ENCODE peak calls at places on chromosomes 1 and 21, in six cellular contexts. K, R, J, T, Q and S are unnamed samples.

GRCh38 chr1:224287714-224288113 is 42.3 kb downstream of the NVL start:
- DNase-seq in K (no peak), R (no peak), J (no peak), T (no peak), Q (peak; percentile 28), S (peak; percentile 31)

GRCh38 chr1:119647228-119647733 is 785 bp downstream of the ZNF697 start:
- DNase-seq in J (no peak), K (no peak), T (no peak), R (peak; percentile 7), Q (no peak), S (no peak)

GRCh38 chr1:43747736-43748135 is 40.4 kb downstream of the ST3GAL3 start:
- DNase-seq in K (no peak), T (no peak), Q (no peak), J (no peak), R (no peak), S (no peak)

GRCh38 chr1:224802596-224802995 is 126.9 kb upstream of the DNAH14 start:
- DNase-seq in T (no peak), Q (no peak), J (no peak), R (no peak), K (no peak), S (no peak)

GRCh38 chr1:75733661-75734060 is 9.2 kb downstream of the ACADM start:
- DNase-seq in T (no peak), R (no peak), J (no peak), Q (no peak), K (no peak), S (no peak)

GRCh38 chr1:153072806-153073726 is 1.7 kb upstream of the SPRR2B start:
- DNase-seq in R (no peak), T (no peak), K (no peak), Q (no peak), J (no peak), S (no peak)

GRCh38 chr1:158371188-158371953 is 17.7 kb downstream of the CD1E start:
- DNase-seq in T (no peak), K (no peak), R (no peak), J (no peak), Q (no peak), S (no peak)

GRCh38 chr1:17419626-17420328 is 19.7 kb downstream of the RCC2 start:
- DNase-seq in J (no peak), K (peak; percentile 26), Q (peak; percentile 27), T (peak; percentile 72), R (peak; percentile 84), S (peak; percentile 55)

GRCh38 chr21:42310411-42311001 is 4.7 kb downstream of the TFF3 start:
- DNase-seq in T (no peak), Q (no peak), K (no peak), J (no peak), R (no peak), S (no peak)

GRCh38 chr1:247528812-247529474 is 7.3 kb downstream of the OR2C3 start:
- DNase-seq in R (no peak), J (no peak), Q (no peak), T (no peak), K (no peak), S (no peak)

GRCh38 chr21:45944601-45945000 is 37.0 kb upstream of the COL6A1 start:
- DNase-seq in R (no peak), J (no peak), T (no peak), Q (no peak), K (no peak), S (no peak)

GRCh38 chr1:157968951-157969350 is 24.5 kb upstream of the KIRREL1 start:
- DNase-seq in R (no peak), J (no peak), Q (no peak), T (no peak), K (no peak), S (no peak)

GRCh38 chr1:32743380-32744062 is 41.0 kb upstream of the SYNC start:
- DNase-seq in K (no peak), T (peak; percentile 57), R (no peak), Q (no peak), J (no peak), S (no peak)

GRCh38 chr1:2277741-2278488 is 49.8 kb downstream of the SKI start:
- DNase-seq in R (no peak), Q (no peak), T (no peak), K (no peak), J (no peak), S (no peak)

GRCh38 chr21:42013338-42013737 is 3.2 kb upstream of the ZBTB21 start:
- DNase-seq in T (no peak), Q (no peak), R (no peak), K (peak; percentile 12), J (no peak), S (no peak)

GRCh38 chr1:3520419-3521378 is 66.2 kb downstream of the ARHGEF16 start:
- DNase-seq in T (no peak), K (no peak), R (no peak), Q (no peak), J (no peak), S (no peak)

GRCh38 chr1:50994997-50995396 is 25.0 kb downstream of the CDKN2C start:
- DNase-seq in T (no peak), R (no peak), J (no peak), K (no peak), Q (no peak), S (no peak)

GRCh38 chr1:31221072-31221471 is 18.6 kb downstream of the NKAIN1 start:
- DNase-seq in Q (no peak), J (no peak), K (no peak), R (no peak), T (no peak), S (no peak)

GRCh38 chr1:90850925-90851710 is 134.0 kb upstream of the BARHL2 start:
- DNase-seq in Q (peak; percentile 70), J (peak; percentile 67), K (peak; percentile 81), R (peak; percentile 88), T (peak; percentile 22), S (peak; percentile 86)

GRCh38 chr1:104132386-104132973 is 382.8 kb downstream of the AMY1C start:
- DNase-seq in Q (no peak), J (no peak), T (peak; percentile 26), R (peak; percentile 77), K (no peak), S (no peak)

GRCh38 chr21:32771134-32771523 is 426 bp downstream of the PAXBP1 start:
- DNase-seq in J (peak; percentile 34), K (peak; percentile 39), R (peak; percentile 80), Q (no peak), T (no peak), S (peak; percentile 35)

GRCh38 chr21:29985866-29986265 is 46.1 kb upstream of the GRIK1 start:
- DNase-seq in Q (no peak), T (no peak), K (no peak), J (no peak), R (no peak), S (no peak)

GRCh38 chr1:39453603-39454002 is 37.8 kb upstream of the BMP8A start:
- DNase-seq in Q (no peak), T (no peak), R (no peak), K (no peak), J (no peak), S (no peak)

GRCh38 chr1:212529211-212529731 is 79.3 kb upstream of the ATF3 start:
- DNase-seq in Q (no peak), R (no peak), T (peak; percentile 56), J (no peak), K (no peak), S (no peak)

GRCh38 chr1:183892351-183892793 is 87.5 kb downstream of the RGL1 start:
- DNase-seq in J (no peak), R (no peak), Q (no peak), K (no peak), T (no peak), S (no peak)

GRCh38 chr1:10432910-10433785 is 2.9 kb downstream of the CENPS start:
- DNase-seq in J (no peak), R (no peak), T (no peak), Q (no peak), K (no peak), S (no peak)

GRCh38 chr1:222140206-222140605 is 398.3 kb upstream of the DUSP10 start:
- DNase-seq in R (no peak), K (no peak), Q (no peak), J (no peak), T (no peak), S (no peak)

GRCh38 chr1:215728206-215728605 is 161.1 kb downstream of the KCTD3 start:
- DNase-seq in K (no peak), J (no peak), Q (no peak), R (no peak), T (no peak), S (no peak)

GRCh38 chr21:18985584-18985983 is 582.0 kb upstream of the TMPRSS15 start:
- DNase-seq in T (no peak), R (no peak), J (no peak), Q (no peak), K (no peak), S (no peak)

GRCh38 chr1:51760872-51761271 is 117.7 kb downstream of the NRDC start:
- DNase-seq in J (no peak), T (no peak), K (no peak), Q (no peak), R (no peak), S (no peak)

GRCh38 chr1:147834810-147835209 is 67.8 kb upstream of the GJA8 start:
- DNase-seq in K (no peak), R (no peak), T (no peak), J (no peak), Q (no peak), S (no peak)

GRCh38 chr1:76865696-76866291 is 1.5 kb upstream of the ST6GALNAC5 start:
- DNase-seq in T (peak; percentile 47), J (no peak), K (no peak), R (no peak), Q (no peak), S (no peak)

GRCh38 chr1:240833057-240833456 is 221.1 kb upstream of the GREM2 start:
- DNase-seq in K (no peak), R (no peak), Q (no peak), T (no peak), J (no peak), S (no peak)

GRCh38 chr1:8425781-8426161 is 107.9 kb downstream of the SLC45A1 start:
- DNase-seq in J (no peak), K (no peak), Q (no peak), T (no peak), R (no peak), S (no peak)

GRCh38 chr1:193338194-193338593 is 151.8 kb upstream of the B3GALT2 start:
- DNase-seq in R (no peak), J (no peak), T (no peak), Q (no peak), K (no peak), S (no peak)

GRCh38 chr1:29390491-29391361 is 154.4 kb downstream of the PTPRU start:
- DNase-seq in Q (no peak), T (peak; percentile 61), J (no peak), R (no peak), K (no peak), S (no peak)

GRCh38 chr1:58576727-58577675 is at the start of gene TACSTD2:
- DNase-seq in K (no peak), T (no peak), Q (no peak), J (no peak), R (no peak), S (no peak)